ENCODE peak calls at places on chromosomes 4 and X, in five cellular contexts. X is AG09309; W is SK-N-SH; Z is heart right ventricle; A is CD8-positive, alpha-beta T cell. C is an unnamed sample.

GRCh38 chrX:48942895-48943294 is 14.5 kb downstream of the OTUD5 start:
- DNase-seq in W (no peak), X (no peak), Z (no peak), A (no peak), C (no peak)

GRCh38 chr4:153497988-153498967 is 32.1 kb downstream of the TMEM131L start:
- DNase-seq in Z (no peak), X (peak), W (no peak), A (no peak), C (peak)

GRCh38 chr4:98468744-98469143 is 189.7 kb downstream of the TSPAN5 start:
- DNase-seq in Z (peak), A (no peak), X (no peak), W (no peak), C (peak)

GRCh38 chrX:13489451-13489850 is 80.0 kb upstream of the EGFL6 start:
- DNase-seq in W (no peak), A (no peak), X (no peak), Z (peak), C (peak)

GRCh38 chr4:90317785-90318184 is 190.6 kb downstream of the CCSER1 start:
- DNase-seq in A (no peak), Z (no peak), W (no peak), X (peak), C (peak)

GRCh38 chrX:13248867-13249521 is 70.9 kb downstream of the ATXN3L start:
- DNase-seq in Z (no peak), X (no peak), A (no peak), W (no peak), C (no peak)

GRCh38 chrX:43836435-43837184 is 45.6 kb downstream of the MAOB start:
- DNase-seq in W (peak), X (no peak), Z (no peak), A (no peak), C (peak)

GRCh38 chrX:79065696-79066095 is 78.8 kb upstream of the GPR174 start:
- DNase-seq in X (no peak), A (no peak), W (no peak), Z (no peak), C (no peak)

GRCh38 chr4:54687887-54688841 is 30.4 kb downstream of the KIT start:
- DNase-seq in A (no peak), Z (no peak), X (peak), W (no peak), C (peak)

GRCh38 chr4:77765720-77766119 is 53.4 kb downstream of the CNOT6L start:
- DNase-seq in A (no peak), X (no peak), Z (no peak), W (no peak), C (no peak)

GRCh38 chr4:56613101-56613862 is 67.8 kb downstream of the HOPX start:
- DNase-seq in A (no peak), Z (no peak), W (no peak), X (peak), C (peak)

GRCh38 chrX:46791927-46792825 is 33.3 kb upstream of the SLC9A7 start:
- DNase-seq in A (no peak), X (peak), W (no peak), Z (no peak), C (peak)

GRCh38 chrX:47047989-47048388 is 30.3 kb upstream of the RGN start:
- DNase-seq in A (no peak), X (no peak), Z (no peak), W (no peak), C (peak)

GRCh38 chrX:13502590-13502989 is 66.8 kb upstream of the EGFL6 start:
- DNase-seq in X (no peak), A (no peak), Z (no peak), W (no peak), C (no peak)

GRCh38 chrX:73683236-73683859 is 120.4 kb downstream of the CHIC1 start:
- DNase-seq in A (no peak), Z (no peak), X (peak), W (no peak), C (peak)

GRCh38 chrX:155662297-155662696 is 49.5 kb upstream of the TMLHE start:
- DNase-seq in A (no peak), X (no peak), Z (no peak), W (no peak), C (peak)

GRCh38 chrX:45758319-45758718 is 557.6 kb upstream of the DIPK2B start:
- DNase-seq in Z (no peak), X (peak), W (no peak), A (peak), C (peak)

GRCh38 chrX:74422029-74422352 is 698 bp downstream of the SLC16A2 start:
- DNase-seq in Z (no peak), X (no peak), W (peak), A (no peak), C (no peak)

GRCh38 chr4:13821522-13821921 is 194.0 kb upstream of the BOD1L1 start:
- DNase-seq in W (no peak), A (no peak), X (no peak), Z (no peak), C (peak)

GRCh38 chr4:68904786-68905185 is 46.8 kb downstream of the UGT2A3 start:
- DNase-seq in Z (no peak), X (no peak), A (no peak), W (no peak), C (no peak)

GRCh38 chr4:4457803-4458550 is 71.1 kb downstream of the NSG1 start:
- DNase-seq in X (no peak), W (no peak), Z (no peak), A (no peak), C (peak)

GRCh38 chr4:8185280-8185679 is 13.8 kb upstream of the SH3TC1 start:
- DNase-seq in X (peak), A (no peak), Z (no peak), W (no peak), C (peak)

GRCh38 chr4:84319124-84319523 is 180.0 kb downstream of the NKX6-1 start:
- DNase-seq in W (no peak), Z (no peak), A (no peak), X (peak), C (peak)

GRCh38 chr4:55008166-55009056 is 117.0 kb downstream of the KDR start:
- DNase-seq in W (peak), X (no peak), A (no peak), Z (no peak), C (no peak)

GRCh38 chrX:47384502-47384901 is 14.1 kb downstream of the ZNF157 start:
- DNase-seq in X (peak), Z (peak), W (peak), A (peak), C (peak)

GRCh38 chr4:118849867-118850812 is 14.2 kb upstream of the SEC24D start:
- DNase-seq in A (peak), Z (no peak), X (no peak), W (no peak), C (peak)

GRCh38 chrX:72272868-72273267 is 4.2 kb downstream of the RPS4X start:
- DNase-seq in W (no peak), X (no peak), A (no peak), Z (no peak), C (peak)

GRCh38 chr4:176856421-176856820 is 63.7 kb upstream of the VEGFC start:
- DNase-seq in A (no peak), Z (no peak), W (no peak), X (no peak), C (no peak)

GRCh38 chr4:123545569-123546122 is 149.1 kb downstream of the SPRY1 start:
- DNase-seq in W (no peak), A (no peak), Z (no peak), X (no peak), C (no peak)
- H3K4me3 ChIP-seq in W (no peak), A (no peak), Z (no peak), X (no peak), C (no peak)

DNA sequence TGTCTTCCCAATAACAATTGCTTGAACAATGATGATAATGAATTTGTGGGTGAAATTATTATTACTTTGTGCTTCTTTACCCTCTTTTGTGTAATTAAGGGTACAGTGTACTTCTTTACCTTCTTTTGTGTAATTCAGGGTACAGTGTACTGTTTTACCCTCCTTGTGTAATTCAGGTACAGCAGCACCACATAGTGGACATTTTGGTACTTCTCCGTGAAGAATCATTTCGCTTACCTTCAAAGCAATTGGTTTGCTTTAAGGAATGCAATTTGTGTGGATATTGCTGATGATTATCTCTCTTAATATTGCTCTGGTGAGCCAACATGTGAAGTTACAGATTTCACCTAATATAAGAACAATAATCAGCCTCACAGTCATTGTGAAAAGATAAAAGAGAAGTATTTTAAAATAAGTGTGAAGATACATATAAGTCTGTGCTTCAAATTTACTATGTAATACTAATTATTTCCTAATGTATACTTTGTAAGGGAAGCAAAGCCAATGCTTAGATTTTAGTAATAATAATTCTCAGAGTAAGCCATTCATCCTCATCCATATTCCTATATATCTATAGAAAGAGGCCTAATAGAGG is 27.2 kb upstream of the SEC24B start:
- DNase-seq in A (no peak), W (peak), Z (no peak), X (peak), C (peak)
- TF ChIP-seq CTCF in A (peak), W (peak), Z (peak), X (peak), C (peak)

GRCh38 chrX:15678339-15678738 is 13.7 kb upstream of the CLTRN start:
- DNase-seq in Z (no peak), W (no peak), X (no peak), A (no peak), C (no peak)
- H3K4me3 ChIP-seq in Z (no peak), W (no peak), X (no peak), A (no peak), C (no peak)

GRCh38 chr4:144178414-144178813 is 37.9 kb upstream of the GYPA start:
- DNase-seq in Z (no peak), A (no peak), W (no peak), X (no peak), C (peak)

GRCh38 chr4:144176476-144176875 is 36.0 kb upstream of the GYPA start:
- DNase-seq in X (no peak), W (no peak), A (no peak), Z (no peak), C (peak)

GRCh38 chr4:144179152-144179739 is 38.7 kb upstream of the GYPA start:
- DNase-seq in Z (no peak), W (no peak), X (no peak), A (no peak), C (peak)

GRCh38 chr4:144171697-144172096 is 31.2 kb upstream of the GYPA start:
- DNase-seq in W (no peak), A (no peak), X (no peak), Z (no peak), C (no peak)

GRCh38 chr4:144174401-144175067 is 34.0 kb upstream of the GYPA start:
- DNase-seq in X (peak), Z (no peak), W (peak), A (peak), C (peak)
- TF ChIP-seq CTCF in X (no peak), Z (peak), W (peak), A (peak), C (peak)

GRCh38 chr4:6716958-6717655 is 1.1 kb downstream of the BLOC1S4 start:
- DNase-seq in A (no peak), X (no peak), Z (no peak), W (no peak), C (no peak)

GRCh38 chr4:6716018-6716911 is at the start of gene BLOC1S4:
- DNase-seq in X (peak), W (peak), A (peak), Z (peak), C (peak)

GRCh38 chr4:6715704-6716017 is 313 bp upstream of the BLOC1S4 start:
- DNase-seq in W (no peak), A (no peak), Z (no peak), X (no peak), C (no peak)

GRCh38 chr4:6718932-6719610 is 3.1 kb downstream of the BLOC1S4 start:
- DNase-seq in A (no peak), X (no peak), Z (no peak), W (no peak), C (no peak)

GRCh38 chr4:6714954-6715353 is 1.0 kb upstream of the BLOC1S4 start:
- DNase-seq in A (no peak), X (no peak), W (no peak), Z (no peak), C (no peak)
- H3K4me3 ChIP-seq in A (no peak), X (no peak), W (no peak), Z (no peak), C (no peak)

GRCh38 chrX:102154218-102154860 is 1.4 kb downstream of the BEX5 start:
- DNase-seq in Z (no peak), W (peak), A (no peak), X (no peak), C (no peak)
- TF ChIP-seq CTCF in Z (peak), W (peak), A (peak), X (peak), C (no peak)

GRCh38 chr4:82045267-82045666 is 328.5 kb downstream of the HNRNPD start:
- DNase-seq in Z (no peak), X (no peak), A (no peak), W (no peak), C (no peak)
- H3K4me3 ChIP-seq in Z (no peak), X (no peak), A (no peak), W (no peak), C (no peak)

DNA sequence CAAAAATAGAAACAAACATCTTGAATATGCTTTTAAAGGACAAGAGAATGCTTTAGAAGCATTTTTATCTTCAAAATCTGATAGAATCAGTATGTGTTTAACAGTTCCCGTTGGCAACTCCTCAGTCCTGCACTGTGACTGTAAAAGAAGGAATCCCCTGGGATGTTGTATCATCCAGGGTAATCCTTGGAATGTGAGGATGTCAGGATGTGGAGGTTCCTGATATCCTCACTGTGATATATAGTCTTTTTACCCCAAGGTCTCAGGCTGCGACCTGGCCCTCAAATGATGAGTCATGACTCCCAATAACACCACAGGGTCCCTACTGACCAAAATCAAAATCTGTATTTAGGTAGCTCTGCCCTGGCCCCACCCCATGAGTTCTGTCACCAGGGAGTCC is 53.2 kb downstream of the PTCHD1 start:
- DNase-seq in A (no peak), W (no peak), Z (no peak), X (no peak), C (no peak)
- TF ChIP-seq CTCF in A (no peak), W (no peak), Z (no peak), X (no peak), C (no peak)

C was measured in choroid plexus epithelial cell.